ENCODE peak calls at places on chromosomes 12 and 14, in six cellular contexts. T, I, R, U, V and O are unnamed samples.

GRCh38 chr12:130087222-130087621 is 75.0 kb upstream of the FZD10 start:
- DNase-seq in T (no peak), I (no peak), R (no peak), U (no peak), V (no peak), O (no peak)

GRCh38 chr14:35993512-35993960 is 167.4 kb downstream of the BRMS1L start:
- DNase-seq in T (no peak), I (no peak), R (no peak), U (no peak), V (no peak), O (no peak)

GRCh38 chr14:39977198-39977597 is 545.0 kb upstream of the FBXO33 start:
- DNase-seq in T (no peak), I (no peak), R (no peak), U (no peak), V (no peak), O (no peak)

GRCh38 chr12:52903285-52903854 is 1.5 kb downstream of the KRT8 start:
- DNase-seq in T (peak), I (peak), R (peak), U (peak), V (peak), O (no peak)

GRCh38 chr12:118013283-118013682 is 3.2 kb upstream of the RFC5 start:
- DNase-seq in T (no peak), I (no peak), R (no peak), U (peak), V (no peak), O (no peak)

GRCh38 chr12:47813491-47814196 is 6.1 kb downstream of the HDAC7 start:
- DNase-seq in T (no peak), I (peak), R (no peak), U (peak), V (no peak), O (peak)

GRCh38 chr12:46915082-46915481 is 89.3 kb upstream of the SLC38A4 start:
- DNase-seq in T (no peak), I (no peak), R (peak), U (no peak), V (peak), O (peak)

GRCh38 chr12:80156306-80156705 is 57.0 kb downstream of the OTOGL start:
- DNase-seq in T (no peak), I (no peak), R (no peak), U (no peak), V (no peak), O (no peak)

GRCh38 chr12:22667122-22667521 is 42.2 kb downstream of the ETNK1 start:
- DNase-seq in T (no peak), I (no peak), R (no peak), U (no peak), V (no peak), O (no peak)

GRCh38 chr14:87992349-87992719 is 648 bp downstream of the GALC start:
- DNase-seq in T (no peak), I (no peak), R (no peak), U (no peak), V (peak), O (no peak)

GRCh38 chr12:109998904-109999648 is at the start of gene ANKRD13A:
- DNase-seq in T (peak), I (peak), R (peak), U (peak), V (peak), O (peak)
- TF ChIP-seq POLR2A in T (no peak), I (peak), R (peak), U (peak), V (peak), O (peak)

DNA sequence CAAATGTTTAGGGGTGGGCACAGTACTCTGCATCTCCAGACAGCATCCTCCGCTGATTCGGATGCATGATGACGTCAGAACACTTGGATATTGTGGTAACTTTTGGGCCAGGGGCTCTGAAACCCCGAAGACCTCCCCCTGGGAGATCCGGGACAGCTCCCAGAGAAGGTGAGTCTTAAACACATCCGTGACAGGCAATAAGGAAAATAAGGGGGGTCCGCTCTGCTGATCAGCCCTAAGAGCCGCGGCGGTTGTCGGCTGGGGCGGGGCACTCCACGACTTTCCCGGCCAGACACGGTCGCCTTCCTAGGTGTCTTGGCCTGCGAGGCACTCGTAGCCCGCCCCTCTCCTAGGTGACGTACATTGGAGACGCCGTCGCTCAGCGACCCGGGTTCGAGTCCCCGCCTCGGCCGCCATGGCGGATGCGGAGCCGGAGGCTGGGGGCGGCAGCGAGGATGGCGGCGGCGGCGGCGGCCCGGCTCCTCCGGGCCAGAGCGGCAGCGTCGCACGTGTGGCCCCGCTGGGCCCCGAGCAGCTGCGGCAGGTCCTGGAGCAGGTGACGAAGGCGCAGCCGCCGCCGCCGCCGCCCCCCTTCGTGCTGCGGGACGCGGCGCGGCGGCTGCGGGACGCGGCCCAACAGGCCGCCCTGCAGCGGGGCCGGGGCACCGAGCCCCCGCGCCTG is at the start of gene ZNF839:
- DNase-seq in T (peak), I (peak), R (peak), U (peak), V (peak), O (peak)
- TF ChIP-seq POLR2A in T (no peak), I (peak), R (no peak), U (no peak), V (peak), O (peak)

DNA sequence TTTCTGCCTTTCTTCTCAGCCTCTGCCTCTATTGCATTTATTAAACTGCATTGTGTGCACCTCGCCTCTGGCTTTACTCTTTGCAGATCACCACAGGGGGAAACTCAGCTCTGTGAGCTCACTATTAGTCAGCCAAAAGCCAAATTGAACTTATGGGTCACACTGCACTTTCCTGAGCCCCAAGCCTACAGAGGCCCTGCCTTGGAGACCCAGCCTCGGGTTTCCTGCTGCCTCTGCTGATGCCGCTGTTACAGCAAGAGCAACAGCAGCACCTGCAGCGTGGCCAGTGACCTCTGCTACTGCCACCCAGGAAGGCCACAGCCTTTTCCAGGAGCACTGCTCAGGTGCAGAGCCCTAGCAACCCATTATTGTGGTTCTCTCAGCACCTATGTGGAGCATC is 122.5 kb downstream of the DAD1 start:
- DNase-seq in T (no peak), I (no peak), R (no peak), U (no peak), V (no peak), O (peak)
- TF ChIP-seq POLR2A in T (no peak), I (no peak), R (no peak), U (no peak), V (no peak), O (no peak)

GRCh38 chr12:122965356-122965755 is 907 bp downstream of the ABCB9 start:
- DNase-seq in T (no peak), I (no peak), R (no peak), U (no peak), V (no peak), O (no peak)

GRCh38 chr12:122966743-122967058 is 438 bp upstream of the ABCB9 start:
- DNase-seq in T (no peak), I (no peak), R (no peak), U (no peak), V (no peak), O (no peak)

GRCh38 chr12:122967151-122967550 is 888 bp upstream of the ABCB9 start:
- DNase-seq in T (no peak), I (no peak), R (no peak), U (no peak), V (no peak), O (no peak)

GRCh38 chr12:122964439-122965257 is 1.6 kb downstream of the ABCB9 start:
- DNase-seq in T (no peak), I (no peak), R (no peak), U (peak), V (no peak), O (no peak)

DNA sequence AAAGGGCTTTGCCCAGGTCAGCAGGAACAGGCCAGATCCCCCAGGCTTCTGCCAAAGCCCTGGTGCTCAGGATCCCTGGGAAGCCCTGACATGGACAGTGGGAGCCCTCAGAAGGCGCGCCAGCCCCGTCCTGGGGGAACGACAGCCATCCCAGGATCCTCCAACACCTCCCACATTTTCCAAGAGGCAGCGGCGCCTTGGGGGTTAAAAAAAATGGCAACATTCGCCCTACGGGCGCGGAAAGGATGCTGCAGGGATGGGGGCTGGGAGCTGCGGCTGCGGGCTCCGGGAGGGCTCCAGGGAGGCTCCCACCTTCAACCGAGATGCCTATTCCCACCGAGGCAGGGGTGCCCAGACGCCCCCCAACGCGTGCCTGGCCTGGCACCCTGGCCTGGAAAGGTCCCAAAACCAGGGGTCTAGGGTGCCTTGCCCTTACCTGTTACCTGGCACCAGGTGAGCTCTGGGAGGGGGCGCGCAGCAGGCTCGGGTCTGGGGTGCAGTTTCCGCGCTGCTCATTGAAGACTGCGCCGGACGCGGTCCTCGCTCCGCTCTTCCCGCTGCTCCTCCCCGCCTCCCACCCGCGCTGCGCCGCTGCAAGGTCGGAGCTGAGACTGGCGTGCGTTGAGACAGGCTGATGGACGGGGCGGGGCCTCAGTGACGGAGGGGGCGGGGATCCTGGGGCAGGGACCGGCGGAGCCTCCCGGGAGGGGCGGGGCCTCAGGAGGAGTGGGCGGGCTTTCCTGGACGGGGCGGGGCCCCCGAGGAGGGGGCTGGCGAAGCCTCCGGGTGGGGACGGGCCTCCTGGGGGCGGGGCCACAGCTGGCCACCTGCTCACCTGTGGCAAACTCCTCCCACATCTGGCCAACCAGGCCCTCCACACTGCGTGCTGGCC is at the start of gene ABCB9:
- DNase-seq in T (peak), I (peak), R (peak), U (peak), V (peak), O (peak)
- TF ChIP-seq POLR2A in T (peak), I (peak), R (no peak), U (peak), V (peak), O (peak)